ENCODE peak calls at places on chromosomes 16 and 17, in seven cellular contexts. L, T, N, C, S, X and O are unnamed samples.

GRCh38 chr17:50048146-50048720 is 7.7 kb upstream of the ITGA3 start:
- DNase-seq in L (no peak), T (no peak), N (no peak), C (no peak), S (no peak), X (no peak), O (no peak)

GRCh38 chr16:85582177-85582888 is 30.8 kb upstream of the GSE1 start:
- DNase-seq in L (no peak), T (no peak), N (no peak), C (no peak), S (no peak), X (no peak), O (no peak)

GRCh38 chr16:35492225-35492624 is 2032.8 kb downstream of the TP53TG3F start:
- DNase-seq in L (no peak), T (no peak), N (no peak), C (no peak), S (no peak), X (no peak), O (no peak)

GRCh38 chr16:30987581-30988190 is 2.7 kb downstream of the HSD3B7 start:
- DNase-seq in L (no peak), T (no peak), N (no peak), C (no peak), S (no peak), X (no peak), O (no peak)

GRCh38 chr17:80058311-80058955 is 22.0 kb downstream of the CCDC40 start:
- DNase-seq in L (no peak), T (no peak), N (no peak), C (no peak), S (no peak), X (no peak), O (no peak)

GRCh38 chr17:50036455-50037320 is 19.2 kb upstream of the ITGA3 start:
- DNase-seq in L (no peak), T (no peak), N (no peak), C (no peak), S (no peak), X (no peak), O (no peak)

GRCh38 chr17:601462-602303 is 113.0 kb downstream of the VPS53 start:
- DNase-seq in L (no peak), T (no peak), N (no peak), C (peak), S (peak), X (peak), O (no peak)

GRCh38 chr17:65537343-65537844 is 24.1 kb downstream of the AXIN2 start:
- DNase-seq in L (no peak), T (no peak), N (no peak), C (no peak), S (no peak), X (peak), O (no peak)

GRCh38 chr17:82489117-82489516 is 30.4 kb upstream of the FOXK2 start:
- DNase-seq in L (no peak), T (no peak), N (no peak), C (no peak), S (peak), X (peak), O (no peak)

GRCh38 chr17:82870541-82870940 is 30.7 kb upstream of the ZNF750 start:
- DNase-seq in L (no peak), T (no peak), N (no peak), C (no peak), S (no peak), X (no peak), O (no peak)

GRCh38 chr17:4769628-4770027 is 2.1 kb upstream of the TM4SF5 start:
- DNase-seq in L (no peak), T (no peak), N (no peak), C (no peak), S (no peak), X (no peak), O (no peak)

GRCh38 chr17:4766199-4766598 is 5.5 kb upstream of the TM4SF5 start:
- DNase-seq in L (no peak), T (no peak), N (no peak), C (no peak), S (no peak), X (peak), O (no peak)

GRCh38 chr17:4766705-4767104 is 5.0 kb upstream of the TM4SF5 start:
- DNase-seq in L (no peak), T (no peak), N (no peak), C (no peak), S (no peak), X (no peak), O (no peak)

GRCh38 chr17:4770632-4771031 is 1.1 kb upstream of the TM4SF5 start:
- DNase-seq in L (no peak), T (no peak), N (no peak), C (no peak), S (no peak), X (no peak), O (no peak)

GRCh38 chr17:4768281-4768680 is 3.4 kb upstream of the TM4SF5 start:
- DNase-seq in L (no peak), T (no peak), N (no peak), C (no peak), S (no peak), X (peak), O (no peak)
- H4K8ac ChIP-seq in L (no peak), T (no peak), N (no peak), C (no peak), S (no peak), X (no peak), O (no peak)

DNA sequence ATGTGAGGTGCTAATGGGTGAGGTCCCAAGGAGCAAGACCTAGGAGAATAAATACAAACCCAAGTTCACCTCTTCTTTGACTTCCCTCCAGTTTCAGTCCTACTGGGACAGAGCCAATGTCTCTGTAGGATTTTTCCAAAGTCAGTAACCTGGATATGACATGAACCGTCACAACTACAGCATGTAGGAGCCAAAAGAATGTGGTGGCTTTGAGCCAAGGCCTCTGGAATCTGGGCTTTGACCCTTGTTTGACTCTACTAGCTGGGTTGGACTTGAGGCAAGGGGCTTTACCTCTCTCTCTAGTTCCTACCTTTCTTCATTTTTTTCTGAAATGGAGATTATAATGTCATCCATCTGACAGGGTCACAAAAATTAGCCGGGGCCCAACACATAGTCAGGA is 91.4 kb downstream of the CACNG3 start:
- DNase-seq in L (peak), T (no peak), N (no peak), C (no peak), S (no peak), X (no peak), O (no peak)
- H4K8ac ChIP-seq in L (no peak), T (no peak), N (no peak), C (no peak), S (no peak), X (no peak), O (no peak)

GRCh38 chr17:40500709-40501108 is 714 bp downstream of the TNS4 start:
- DNase-seq in L (no peak), T (no peak), N (no peak), C (no peak), S (no peak), X (no peak), O (no peak)

GRCh38 chr17:40502716-40503115 is 1.3 kb upstream of the TNS4 start:
- DNase-seq in L (no peak), T (no peak), N (no peak), C (no peak), S (no peak), X (no peak), O (no peak)

GRCh38 chr17:40503154-40503553 is 1.7 kb upstream of the TNS4 start:
- DNase-seq in L (no peak), T (no peak), N (no peak), C (no peak), S (no peak), X (no peak), O (no peak)

GRCh38 chr17:40500190-40500589 is 1.2 kb downstream of the TNS4 start:
- DNase-seq in L (no peak), T (no peak), N (no peak), C (no peak), S (no peak), X (no peak), O (no peak)

GRCh38 chr17:40501499-40501911 is at the start of gene TNS4:
- DNase-seq in L (no peak), T (no peak), N (no peak), C (no peak), S (no peak), X (peak), O (no peak)
- H4K8ac ChIP-seq in L (no peak), T (peak), N (no peak), C (no peak), S (peak), X (no peak), O (no peak)

GRCh38 chr16:71666928-71667707 is 41.1 kb downstream of the MARVELD3 start:
- DNase-seq in L (no peak), T (no peak), N (no peak), C (no peak), S (no peak), X (no peak), O (no peak)
- H4K8ac ChIP-seq in L (no peak), T (no peak), N (no peak), C (no peak), S (no peak), X (no peak), O (no peak)